ENCODE peak calls at places on chromosomes 3 and 15, in seven cellular contexts. H is stimulated activated CD4-positive, alpha-beta T cell treated with anti-CD3 and anti-CD28 coated beads, Interleukin-15, amount 100 ng/mL, for 1 hour; R is T-helper 2 cell; F is mesenteric fat pad; P is Caki2; I is astrocyte of the spinal cord; C is activated CD4-positive, alpha-beta T cell treated with anti-CD3 and anti-CD28 coated beads for 4 hours. L is an unnamed sample.

GRCh38 chr3:65436580-65436979 is 602.1 kb downstream of the MAGI1 start:
- DNase-seq in I (peak), F (no peak), R (no peak), H (no peak), C (no peak), P (no peak), L (no peak)

GRCh38 chr3:138912237-138912636 is 34.7 kb downstream of the FOXL2 start:
- DNase-seq in H (no peak), R (no peak), C (no peak), F (no peak), I (no peak), P (no peak), L (no peak)

GRCh38 chr3:194577985-194578905 is 55.0 kb downstream of the TMEM44 start:
- DNase-seq in H (no peak), P (peak), F (no peak), I (peak), C (peak), R (no peak), L (peak)

GRCh38 chr15:82950746-82951370 is 1.7 kb downstream of the HOMER2 start:
- DNase-seq in H (no peak), P (no peak), F (no peak), C (no peak), R (no peak), I (no peak), L (no peak)

GRCh38 chr15:63465104-63465503 is 39.3 kb upstream of the USP3 start:
- DNase-seq in C (no peak), P (peak), F (no peak), R (no peak), I (peak), H (no peak), L (peak)

GRCh38 chr3:24496529-24497482 is 2.2 kb upstream of the THRB start:
- DNase-seq in R (no peak), C (no peak), H (no peak), F (no peak), I (peak), P (peak), L (no peak)

GRCh38 chr3:169980055-169980454 is 13.4 kb downstream of the SEC62 start:
- DNase-seq in P (no peak), H (no peak), F (no peak), I (no peak), R (no peak), C (no peak), L (no peak)

GRCh38 chr3:100880072-100880471 is 113.1 kb downstream of the ABI3BP start:
- DNase-seq in F (no peak), H (no peak), R (no peak), C (no peak), I (no peak), P (no peak), L (no peak)